ENCODE peak calls at places on chromosome 9, in seven cellular contexts. J is NCI-H2171 treated with DMSO at 0.1 percent for 48 hours; X is heart right ventricle; M is skeletal muscle cell; U is fibroblast of lung; E is activated CD8-positive, alpha-beta memory T cell treated with anti-CD3 and anti-CD28 coated beads for 24 hours; B is ascending aorta. I is an unnamed sample.

GRCh38 chr9:73180373-73180772 is 28.7 kb downstream of the ANXA1 start:
- DNase-seq in X (no peak), M (peak; percentile 32), U (peak; percentile 67), J (peak; percentile 37), B (no peak), E (no peak), I (peak; percentile 83)

GRCh38 chr9:136230773-136231172 is 14.8 kb downstream of the QSOX2 start:
- DNase-seq in M (no peak), X (no peak), U (no peak), J (no peak), E (no peak), B (no peak), I (no peak)

GRCh38 chr9:134562146-134562753 is 79.4 kb upstream of the COL5A1 start:
- DNase-seq in M (no peak), U (no peak), J (no peak), B (peak; percentile 15), X (no peak), E (no peak), I (no peak)

GRCh38 chr9:134551657-134552348 is 89.8 kb upstream of the COL5A1 start:
- DNase-seq in E (no peak), M (peak; percentile 83), J (no peak), U (peak; percentile 83), X (no peak), B (peak; percentile 82), I (peak; percentile 63)

GRCh38 chr9:117412006-117412715 is 2.7 kb downstream of the ASTN2 start:
- DNase-seq in M (no peak), J (peak; percentile 89), E (no peak), X (no peak), U (no peak), B (no peak), I (no peak)

GRCh38 chr9:114930063-114930812 is at the start of gene TNFSF8:
- DNase-seq in J (no peak), B (no peak), M (no peak), E (peak; percentile 87), U (no peak), X (no peak), I (no peak)

GRCh38 chr9:83199240-83199639 is 136.3 kb upstream of the RASEF start:
- DNase-seq in B (no peak), U (peak; percentile 19), E (no peak), J (peak; percentile 84), X (no peak), M (peak; percentile 27), I (peak; percentile 26)

GRCh38 chr9:92265159-92265558 is 28.3 kb downstream of the IARS1 start:
- DNase-seq in J (no peak), M (no peak), E (no peak), B (no peak), U (peak; percentile 7), X (no peak), I (peak; percentile 1)